ENCODE peak calls at places on chromosome 22, in five cellular contexts. H is sigmoid colon, Q is psoas muscle, I is cardiac fibroblast, U is NB4. L is an unnamed sample.

GRCh38 chr22:23263651-23264555 is 83.6 kb downstream of the BCR start:
- DNase-seq in H (no peak), Q (no peak), I (no peak), U (peak; percentile 14), L (no peak)

GRCh38 chr22:44037519-44038370 is 13.6 kb downstream of the PARVB start:
- DNase-seq in H (peak; percentile 85), Q (peak; percentile 78), I (peak; percentile 95), U (no peak), L (no peak)

GRCh38 chr22:42303304-42304020 is 33.0 kb upstream of the TCF20 start:
- DNase-seq in H (no peak), Q (no peak), I (no peak), U (no peak), L (no peak)

GRCh38 chr22:49136816-49137180 is 690.9 kb downstream of the BRD1 start:
- DNase-seq in H (no peak), Q (no peak), I (no peak), U (no peak), L (no peak)

GRCh38 chr22:24421428-24421931 is 5.9 kb upstream of the ADORA2A start:
- DNase-seq in H (no peak), Q (peak; percentile 49), I (no peak), U (peak; percentile 44), L (no peak)

GRCh38 chr22:27252282-27253049 is 549.1 kb downstream of the MN1 start:
- DNase-seq in H (peak; percentile 87), Q (peak; percentile 69), I (peak; percentile 96), U (peak; percentile 45), L (peak; percentile 55)

GRCh38 chr22:23862103-23862502 is 4.4 kb downstream of the SLC2A11 start:
- DNase-seq in H (no peak), Q (no peak), I (peak; percentile 66), U (peak; percentile 73), L (no peak)

GRCh38 chr22:29951675-29952413 is 68.9 kb downstream of the MTMR3 start:
- DNase-seq in H (no peak), Q (no peak), I (no peak), U (peak; percentile 3), L (no peak)

GRCh38 chr22:48748113-48748859 is 1079.4 kb downstream of the BRD1 start:
- DNase-seq in H (peak; percentile 51), Q (no peak), I (no peak), U (no peak), L (peak; percentile 27)

GRCh38 chr22:37601540-37602442 is 6.8 kb upstream of the GGA1 start:
- DNase-seq in H (no peak), Q (no peak), I (peak; percentile 35), U (peak; percentile 96), L (no peak)

GRCh38 chr22:44229331-44229730 is 48.6 kb downstream of the PARVG start:
- DNase-seq in H (no peak), Q (no peak), I (peak; percentile 12), U (no peak), L (no peak)

GRCh38 chr22:21568207-21569075 is 927 bp downstream of the UBE2L3 start:
- DNase-seq in H (no peak), Q (peak; percentile 64), I (peak; percentile 42), U (peak; percentile 57), L (peak; percentile 51)

GRCh38 chr22:37010174-37010573 is 9.1 kb downstream of the TST start:
- DNase-seq in H (no peak), Q (no peak), I (no peak), U (no peak), L (no peak)

GRCh38 chr22:44381761-44382454 is 69.2 kb upstream of the SHISAL1 start:
- DNase-seq in H (peak; percentile 38), Q (peak; percentile 32), I (no peak), U (no peak), L (peak; percentile 33)

GRCh38 chr22:27129266-27129665 is 471.9 kb downstream of the MIAT start:
- DNase-seq in H (no peak), Q (no peak), I (peak; percentile 96), U (peak; percentile 64), L (peak; percentile 76)

GRCh38 chr22:26713823-26714449 is 56.5 kb downstream of the MIAT start:
- DNase-seq in H (no peak), Q (no peak), I (peak; percentile 67), U (no peak), L (no peak)

GRCh38 chr22:27990451-27990840 is 71.4 kb upstream of the PITPNB start:
- DNase-seq in H (peak; percentile 46), Q (no peak), I (no peak), U (peak; percentile 78), L (no peak)

GRCh38 chr22:45923812-45924211 is 53.1 kb downstream of the WNT7B start:
- DNase-seq in H (no peak), Q (no peak), I (no peak), U (no peak), L (no peak)

GRCh38 chr22:25364281-25364680 is 144.8 kb downstream of the CRYBB2 start:
- DNase-seq in H (peak; percentile 32), Q (peak; percentile 43), I (no peak), U (no peak), L (peak; percentile 26)

GRCh38 chr22:22730655-22731373 is 86.4 kb downstream of the GGTLC2 start:
- DNase-seq in H (peak; percentile 39), Q (no peak), I (no peak), U (no peak), L (no peak)

GRCh38 chr22:46081831-46082210 is 68.5 kb upstream of the PPARA start:
- DNase-seq in H (peak; percentile 68), Q (peak; percentile 51), I (no peak), U (no peak), L (no peak)

GRCh38 chr22:29172216-29172615 is 33.5 kb upstream of the EMID1 start:
- DNase-seq in H (peak; percentile 54), Q (no peak), I (no peak), U (no peak), L (no peak)

GRCh38 chr22:12601870-12602779 is 2925.9 kb upstream of the OR11H1 start:
- DNase-seq in H (peak; percentile 63), Q (peak; percentile 55), I (no peak), U (no peak), L (peak; percentile 55)

GRCh38 chr22:29912141-29912540 is 29.2 kb downstream of the MTMR3 start:
- DNase-seq in H (no peak), Q (no peak), I (no peak), U (no peak), L (no peak)

GRCh38 chr22:45678961-45679912 is 7.6 kb downstream of the ATXN10 start:
- DNase-seq in H (no peak), Q (no peak), I (peak; percentile 75), U (peak; percentile 41), L (no peak)

GRCh38 chr22:29511126-29511854 is 31.3 kb downstream of the NEFH start:
- DNase-seq in H (no peak), Q (no peak), I (no peak), U (no peak), L (no peak)

DNA sequence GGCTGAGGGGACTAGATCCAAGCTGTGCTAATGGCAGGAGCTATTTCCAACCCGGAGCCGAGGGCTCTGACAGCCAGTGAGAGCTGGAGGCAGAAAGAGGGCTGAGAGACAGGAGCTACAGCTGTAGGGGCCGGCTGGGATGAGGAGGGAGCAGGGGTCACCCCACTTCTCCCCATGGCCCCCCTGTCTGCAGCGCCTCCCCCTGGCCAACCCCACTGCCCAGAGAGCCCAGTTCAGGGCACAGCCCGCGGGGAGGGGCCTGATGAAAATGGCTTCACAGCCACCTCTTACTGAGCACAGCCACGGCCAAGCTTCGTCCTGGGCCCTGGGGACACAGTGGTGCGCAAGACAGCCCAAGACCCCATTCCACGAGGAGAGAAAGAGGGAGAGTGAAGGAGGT is 27.9 kb downstream of the RPL3 start:
- DNase-seq in H (no peak), Q (no peak), I (no peak), U (no peak), L (no peak)
- TF ChIP-seq CTCF in H (no peak), Q (no peak), I (no peak), U (no peak), L (no peak)

DNA sequence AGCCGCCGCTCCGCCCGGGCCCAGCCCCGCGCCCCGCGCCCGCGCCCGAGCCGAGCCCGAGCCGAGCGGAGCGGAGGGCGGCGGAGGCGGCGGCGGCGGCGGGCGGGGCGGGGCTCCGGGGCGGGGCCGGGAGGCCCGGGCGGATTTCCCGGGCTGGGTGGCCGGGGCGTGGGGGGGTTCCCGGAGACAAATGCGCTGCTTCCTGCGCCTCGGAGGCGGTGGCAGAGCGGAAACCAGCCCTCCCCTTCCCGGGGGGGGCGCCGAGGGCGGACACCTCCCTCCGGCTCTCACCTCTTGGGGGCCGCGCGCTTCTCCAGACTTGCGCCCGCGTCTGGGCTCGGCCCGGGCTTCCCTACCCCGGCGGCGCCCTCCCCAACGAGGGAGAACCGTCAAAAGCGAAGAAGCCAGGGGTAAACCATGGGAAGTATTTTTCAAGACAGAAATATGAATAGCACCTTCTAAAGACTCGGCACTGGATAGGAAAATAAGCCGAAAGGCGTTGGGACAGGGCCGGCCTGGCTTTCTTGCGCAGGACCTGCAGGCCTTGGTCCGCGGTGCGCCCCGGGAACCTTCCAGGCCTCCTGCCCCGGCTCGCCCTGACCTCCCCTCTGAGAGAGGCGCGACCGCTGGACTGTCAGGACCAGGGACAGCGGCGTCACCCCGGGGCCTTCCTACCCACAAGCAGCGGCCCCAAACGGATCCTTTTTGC is at the start of gene MAPK11:
- DNase-seq in H (no peak), Q (peak; percentile 85), I (peak; percentile 72), U (peak; percentile 83), L (peak; percentile 68)
- TF ChIP-seq CTCF in H (no peak), Q (no peak), I (no peak), U (no peak), L (no peak)

GRCh38 chr22:41288245-41288946 is 2.4 kb upstream of the RANGAP1 start:
- DNase-seq in H (peak; percentile 69), Q (no peak), I (peak; percentile 74), U (no peak), L (no peak)

GRCh38 chr22:41285441-41285819 is 557 bp downstream of the RANGAP1 start:
- DNase-seq in H (peak; percentile 73), Q (peak; percentile 74), I (peak; percentile 93), U (peak; percentile 87), L (peak; percentile 74)

GRCh38 chr22:41286639-41287091 is 678 bp upstream of the RANGAP1 start:
- DNase-seq in H (no peak), Q (no peak), I (peak; percentile 48), U (peak; percentile 81), L (peak; percentile 73)

GRCh38 chr22:41284465-41284864 is 1.5 kb downstream of the RANGAP1 start:
- DNase-seq in H (no peak), Q (no peak), I (no peak), U (no peak), L (no peak)

DNA sequence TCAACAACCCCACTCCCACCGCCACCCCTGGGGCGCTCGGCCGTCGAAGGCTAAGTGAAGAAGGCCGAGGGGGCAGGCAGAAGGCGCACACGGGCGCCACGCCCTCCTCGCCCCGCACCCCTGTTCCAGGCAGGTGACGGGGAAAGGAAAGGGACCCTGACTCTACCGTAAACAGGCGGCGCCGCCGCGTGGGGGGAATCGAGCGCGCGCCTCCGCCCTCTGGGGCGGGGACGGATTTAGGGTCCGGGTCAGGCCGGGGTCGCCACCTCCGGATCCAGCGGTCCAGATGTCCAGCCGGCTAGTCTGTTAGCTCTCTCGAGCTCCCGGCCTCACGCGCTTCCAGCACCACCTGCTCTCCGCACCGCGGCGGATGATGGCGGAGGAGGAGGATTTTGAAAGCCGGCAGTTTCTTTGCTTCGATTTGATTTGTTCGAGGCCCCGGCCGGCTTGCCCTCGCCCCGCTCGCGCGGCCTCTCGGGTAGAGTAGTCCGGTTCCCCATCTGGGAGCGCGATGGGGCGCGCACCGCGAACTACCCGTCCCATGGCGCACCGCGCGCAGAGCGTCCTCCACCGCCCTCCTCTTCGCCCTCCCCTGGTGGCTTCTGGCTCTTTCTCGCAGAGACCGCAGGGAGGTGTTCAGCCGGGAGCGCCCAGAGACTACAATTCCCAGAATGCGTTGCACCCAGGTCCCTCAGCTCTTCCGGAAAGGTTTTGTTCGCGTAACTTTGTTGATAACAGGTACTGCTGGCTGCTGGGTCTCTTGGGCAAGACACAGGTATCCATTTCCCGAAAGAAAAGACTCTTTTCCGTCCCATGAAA is at the start of gene RANGAP1:
- DNase-seq in H (peak; percentile 98), Q (peak; percentile 99), I (peak; percentile 98), U (peak; percentile 99), L (peak; percentile 97)
- TF ChIP-seq CTCF in H (no peak), Q (peak; percentile 19), I (peak; percentile 19), U (no peak), L (peak; percentile 4)

GRCh38 chr22:18070556-18071306 is 7.1 kb upstream of the PEX26 start:
- DNase-seq in H (no peak), Q (no peak), I (no peak), U (no peak), L (no peak)
- TF ChIP-seq CTCF in H (no peak), Q (peak; percentile 15), I (peak; percentile 19), U (peak; percentile 20), L (no peak)

L was measured in CD14-positive monocyte.